ENCODE peak calls at places on chromosomes 4 and X, in four cellular contexts. S is naive thymus-derived CD4-positive, alpha-beta T cell; Y is pancreas; C is neural progenitor cell. X is an unnamed sample. For H3K36me3, the result is how much of the 10 kb centered on the place peaks cover.

GRCh38 chr4:117137143-117137542 is 51.8 kb upstream of the TRAM1L1 start:
- DNase-seq in S (no peak), Y (no peak), C (no peak), X (peak)

GRCh38 chrX:132227383-132228112 is 8.3 kb upstream of the RAP2C start:
- DNase-seq in S (no peak), Y (no peak), C (no peak), X (no peak)

GRCh38 chrX:120316587-120317283 is 5.5 kb upstream of the TMEM255A start:
- DNase-seq in S (no peak), Y (no peak), C (no peak), X (no peak)

GRCh38 chrX:156002517-156002916 is 5.0 kb downstream of the IL9R start:
- DNase-seq in S (no peak), Y (no peak), C (no peak), X (no peak)

GRCh38 chr4:54930226-54930625 is 195.2 kb downstream of the KDR start:
- DNase-seq in S (no peak), Y (no peak), C (no peak), X (no peak)

GRCh38 chr4:147049940-147050852 is 104.5 kb upstream of the TTC29 start:
- DNase-seq in S (no peak), Y (no peak), C (no peak), X (no peak)

GRCh38 chrX:84186603-84187358 is 1.2 kb downstream of the RPS6KA6 start:
- DNase-seq in S (no peak), Y (no peak), C (no peak), X (peak)

GRCh38 chr4:120765271-120765985 is 157.1 kb downstream of the PRDM5 start:
- DNase-seq in S (no peak), Y (no peak), C (no peak), X (no peak)

GRCh38 chrX:46327229-46328081 is 217.8 kb downstream of the ZNF674 start:
- DNase-seq in S (no peak), Y (peak), C (peak), X (peak)

GRCh38 chrX:151359931-151360871 is 36.8 kb upstream of the VMA21 start:
- DNase-seq in S (peak), Y (peak), C (peak), X (peak)

GRCh38 chr4:99161700-99162099 is 17.6 kb upstream of the ADH4 start:
- DNase-seq in S (no peak), Y (no peak), C (no peak), X (no peak)

GRCh38 chr4:117692538-117692937 is 341.7 kb upstream of the NDST3 start:
- DNase-seq in S (no peak), Y (no peak), C (no peak), X (no peak)

GRCh38 chr4:158624889-158625478 is 46.7 kb downstream of the C4orf46 start:
- DNase-seq in S (no peak), Y (no peak), C (peak), X (no peak)

GRCh38 chr4:80213117-80213815 is 16.0 kb downstream of the PRDM8 start:
- DNase-seq in S (no peak), Y (no peak), C (no peak), X (no peak)

GRCh38 chrX:104195489-104196084 is 29.3 kb downstream of the FAM199X start:
- DNase-seq in S (no peak), Y (no peak), C (peak), X (no peak)

GRCh38 chrX:46912673-46913491 is 661 bp downstream of the JADE3 start:
- DNase-seq in S (no peak), Y (peak), C (peak), X (peak)

GRCh38 chr4:136749988-136750387 is 782.3 kb downstream of the PCDH18 start:
- DNase-seq in S (no peak), Y (no peak), C (no peak), X (no peak)

GRCh38 chr4:2572076-2572475 is 35.6 kb downstream of the FAM193A start:
- DNase-seq in S (no peak), Y (no peak), C (no peak), X (no peak)

GRCh38 chr4:24105183-24106039 is 215.6 kb upstream of the PPARGC1A start:
- DNase-seq in S (no peak), Y (no peak), C (no peak), X (no peak)

GRCh38 chrX:14351889-14352288 is 177.4 kb upstream of the GLRA2 start:
- DNase-seq in S (no peak), Y (no peak), C (peak), X (no peak)

GRCh38 chr4:7806080-7806630 is 133.5 kb downstream of the AFAP1 start:
- DNase-seq in S (no peak), Y (no peak), C (peak), X (peak)

GRCh38 chr4:122687450-122688121 is 44.9 kb upstream of the BBS12 start:
- DNase-seq in S (no peak), Y (no peak), C (no peak), X (no peak)

GRCh38 chr4:114281561-114281960 is 302.1 kb upstream of the ARSJ start:
- DNase-seq in S (no peak), Y (no peak), C (no peak), X (no peak)

GRCh38 chr4:168540086-168540864 is 43.4 kb downstream of the PALLD start:
- DNase-seq in S (no peak), Y (no peak), C (peak), X (no peak)

GRCh38 chr4:3045500-3045850 is 28.9 kb downstream of the HTT-AS start:
- DNase-seq in S (peak), Y (peak), C (no peak), X (peak)

GRCh38 chr4:141711211-141711610 is 74.8 kb downstream of the IL15 start:
- DNase-seq in S (no peak), Y (no peak), C (peak), X (peak)

GRCh38 chr4:105241456-105241855 is 94.8 kb downstream of the TET2 start:
- DNase-seq in S (no peak), Y (no peak), C (no peak), X (peak)

GRCh38 chr4:176444741-176445140 is 125.0 kb downstream of the SPCS3 start:
- DNase-seq in S (no peak), Y (no peak), C (no peak), X (no peak)

GRCh38 chr4:143961084-143961483 is 55.7 kb upstream of the GYPE start:
- DNase-seq in S (no peak), Y (no peak), C (no peak), X (no peak)

GRCh38 chr4:57403591-57403990 is 293.4 kb upstream of the IGFBP7 start:
- DNase-seq in S (no peak), Y (no peak), C (no peak), X (no peak)

GRCh38 chr4:75786526-75786925 is 62.1 kb downstream of the USO1 start:
- DNase-seq in S (no peak), Y (no peak), C (no peak), X (no peak)
- H3K36me3 ChIP-seq in S (under half), Y (under half), C (under half), X (under half)

GRCh38 chr4:185773419-185773818 is 38.6 kb downstream of the SORBS2 start:
- DNase-seq in S (no peak), Y (peak), C (peak), X (peak)
- H3K36me3 ChIP-seq in S (under half), Y (under half), C (under half), X (under half)

DNA sequence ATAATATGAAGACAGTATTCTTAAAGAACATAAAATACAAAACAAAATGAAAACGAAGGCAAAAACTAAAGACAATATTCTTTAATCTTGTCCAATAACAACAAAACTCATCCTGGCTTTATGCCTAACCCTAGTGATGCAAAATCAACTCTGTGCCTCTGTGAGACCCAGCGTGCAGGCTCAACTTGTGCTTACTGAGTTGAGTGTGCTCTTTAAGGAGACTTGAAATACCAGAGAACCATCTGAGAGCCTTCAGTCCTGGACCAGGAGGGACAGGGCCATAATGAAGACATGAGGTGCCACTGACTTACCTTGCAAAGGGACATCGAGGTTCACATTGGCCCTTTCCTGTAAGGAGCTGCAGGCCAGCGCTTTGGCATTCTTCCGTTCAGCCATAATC is 77.1 kb downstream of the NSUN7 start:
- DNase-seq in S (no peak), Y (no peak), C (no peak), X (peak)
- H3K36me3 ChIP-seq in S (under half), Y (under half), C (under half), X (under half)

GRCh38 chr4:374298-375160 is 36.9 kb downstream of the ZNF141 start:
- DNase-seq in S (no peak), Y (no peak), C (no peak), X (no peak)

DNA sequence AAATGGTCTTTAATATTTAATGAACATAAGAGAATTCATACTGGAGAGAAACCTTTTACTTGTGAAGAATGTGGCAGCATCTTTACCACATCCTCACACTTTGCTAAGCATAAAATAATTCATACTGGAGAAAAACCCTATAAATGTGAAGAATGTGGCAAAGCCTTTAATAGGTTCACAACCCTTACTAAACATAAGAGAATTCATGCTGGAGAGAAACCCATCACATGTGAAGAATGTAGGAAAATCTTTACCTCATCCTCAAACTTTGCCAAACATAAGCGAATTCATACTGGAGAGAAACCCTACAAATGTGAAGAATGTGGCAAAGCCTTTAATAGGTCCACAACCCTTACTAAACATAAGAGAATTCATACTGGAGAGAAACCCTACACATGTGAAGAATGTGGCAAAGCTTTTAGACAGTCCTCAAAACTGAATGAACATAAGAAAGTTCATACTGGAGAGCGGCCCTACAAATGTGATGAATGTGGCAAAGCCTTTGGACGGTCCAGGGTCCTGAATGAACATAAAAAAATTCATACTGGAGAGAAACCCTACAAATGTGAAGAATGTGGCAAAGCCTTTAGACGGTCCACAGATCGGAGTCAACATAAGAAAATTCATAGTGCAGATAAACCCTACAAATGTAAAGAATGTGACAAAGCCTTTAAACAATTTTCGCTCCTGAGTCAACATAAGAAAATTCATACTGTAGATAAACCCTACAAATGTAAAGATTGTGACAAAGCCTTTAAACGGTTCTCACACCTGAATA is 35.6 kb downstream of the ZNF141 start:
- DNase-seq in S (no peak), Y (no peak), C (no peak), X (no peak)
- H3K36me3 ChIP-seq in S (under half), Y (under half), C (half or more), X (under half)

DNA sequence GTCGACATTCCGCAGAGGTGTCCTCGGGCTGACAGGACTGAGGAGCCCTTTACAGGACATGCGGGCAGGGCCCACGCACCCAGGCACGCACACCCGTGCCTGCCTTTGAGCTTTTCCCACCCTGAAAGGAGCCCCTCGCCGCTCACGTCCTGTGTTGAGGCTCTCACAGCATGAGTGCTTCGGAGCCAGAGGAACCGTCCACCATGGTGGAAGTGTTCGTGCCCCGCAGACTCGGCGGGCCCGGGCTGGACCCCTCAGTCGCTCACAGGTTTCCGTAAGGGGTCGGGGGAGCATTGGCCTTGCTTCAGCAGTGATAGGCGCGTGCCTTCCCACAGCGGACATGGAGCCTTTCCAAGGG is 36.9 kb downstream of the PIGG start:
- DNase-seq in S (no peak), Y (no peak), C (no peak), X (no peak)
- H3K36me3 ChIP-seq in S (under half), Y (under half), C (under half), X (under half)

GRCh38 chr4:78292336-78292735 is 235.2 kb downstream of the FRAS1 start:
- DNase-seq in S (no peak), Y (no peak), C (no peak), X (no peak)
- H3K36me3 ChIP-seq in S (under half), Y (under half), C (under half), X (under half)

DNA sequence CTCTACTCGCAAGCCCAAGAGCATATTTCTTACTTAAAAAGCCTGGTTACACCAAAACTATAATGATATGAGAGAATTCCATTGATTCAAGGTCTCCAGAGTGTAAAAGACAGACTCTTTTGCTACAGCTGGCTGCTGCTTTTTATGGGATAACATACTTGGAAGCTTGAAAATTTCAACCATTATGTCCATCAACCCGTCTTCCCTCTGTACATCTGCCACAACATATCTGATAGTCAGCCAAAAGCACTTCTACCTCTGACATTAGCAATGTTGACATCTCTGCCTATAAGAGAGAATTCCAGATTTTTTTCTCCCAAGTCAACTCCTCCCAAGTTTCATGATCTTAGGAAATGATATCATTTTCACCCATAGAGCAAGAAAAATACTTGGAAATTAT is 54.4 kb upstream of the IQCM start:
- DNase-seq in S (no peak), Y (no peak), C (no peak), X (no peak)
- H3K36me3 ChIP-seq in S (under half), Y (under half), C (under half), X (under half)

GRCh38 chr4:1223841-1224809 is 24.8 kb downstream of the CTBP1 start:
- DNase-seq in S (no peak), Y (no peak), C (no peak), X (no peak)
- H3K36me3 ChIP-seq in S (under half), Y (under half), C (under half), X (under half)

GRCh38 chr4:10100734-10101216 is 15.8 kb downstream of the WDR1 start:
- DNase-seq in S (no peak), Y (peak), C (no peak), X (no peak)

GRCh38 chr4:10099521-10100325 is 16.9 kb downstream of the WDR1 start:
- DNase-seq in S (peak), Y (no peak), C (peak), X (no peak)

GRCh38 chr4:10102981-10103330 is 13.6 kb downstream of the WDR1 start:
- DNase-seq in S (no peak), Y (no peak), C (peak), X (no peak)

GRCh38 chr4:10102193-10102980 is 14.2 kb downstream of the WDR1 start:
- DNase-seq in S (no peak), Y (no peak), C (peak), X (no peak)

GRCh38 chr4:10101559-10102192 is 14.9 kb downstream of the WDR1 start:
- DNase-seq in S (no peak), Y (no peak), C (no peak), X (peak)
- H3K36me3 ChIP-seq in S (under half), Y (under half), C (under half), X (under half)